ENCODE peak calls at places on chromosomes 13 and 19, in four cellular contexts. G is H9, B is IMR-90, A is H1. R is an unnamed sample.

GRCh38 chr13:88339271-88339741 is 668.1 kb downstream of the SLITRK5 start:
- DNase-seq in A (no peak), G (no peak), B (no peak), R (peak; percentile 9)

GRCh38 chr19:46015080-46015960 is 7.5 kb downstream of the PGLYRP1 start:
- DNase-seq in A (peak; percentile 93), G (peak; percentile 94), B (no peak), R (peak; percentile 82)

GRCh38 chr13:92547256-92547655 is 679.4 kb upstream of the GPC6 start:
- DNase-seq in A (no peak), B (peak; percentile 80), G (no peak), R (no peak)

GRCh38 chr13:45092668-45093067 is 27.6 kb upstream of the GTF2F2 start:
- DNase-seq in B (no peak), G (no peak), A (no peak), R (no peak)

GRCh38 chr19:48639483-48640375 is 2.5 kb upstream of the DBP start:
- DNase-seq in B (no peak), G (no peak), A (no peak), R (no peak)

GRCh38 chr19:5515737-5516136 is 52.0 kb downstream of the TINCR start:
- DNase-seq in B (no peak), A (peak; percentile 60), G (no peak), R (no peak)

GRCh38 chr13:106376411-106377112 is 158.9 kb downstream of the EFNB2 start:
- DNase-seq in A (no peak), B (peak; percentile 95), G (no peak), R (peak; percentile 33)

GRCh38 chr13:113970810-113971470 is 2.9 kb downstream of the C13orf46 start:
- DNase-seq in B (peak; percentile 23), A (no peak), G (no peak), R (peak; percentile 65)

GRCh38 chr13:78241278-78241919 is 322.8 kb upstream of the EDNRB start:
- DNase-seq in B (peak; percentile 11), A (peak; percentile 72), G (peak; percentile 60), R (peak; percentile 61)

GRCh38 chr19:411723-412355 is 2.9 kb upstream of the C2CD4C start:
- DNase-seq in G (no peak), A (peak; percentile 39), B (no peak), R (no peak)

GRCh38 chr13:44048326-44048725 is 168.6 kb downstream of the LACC1 start:
- DNase-seq in G (no peak), A (no peak), B (no peak), R (no peak)

GRCh38 chr13:47929156-47929555 is 71.9 kb downstream of the SUCLA2 start:
- DNase-seq in G (no peak), B (peak; percentile 24), A (no peak), R (no peak)

GRCh38 chr19:6241680-6242079 is 38.1 kb downstream of the MLLT1 start:
- DNase-seq in B (no peak), G (no peak), A (no peak), R (no peak)

GRCh38 chr13:36294061-36294460 is 3.6 kb downstream of the CCDC169 start:
- DNase-seq in A (no peak), G (no peak), B (no peak), R (peak; percentile 19)

GRCh38 chr13:90968510-90968909 is 379.0 kb upstream of the MIR17HG start:
- DNase-seq in G (peak; percentile 48), B (no peak), A (peak; percentile 50), R (peak; percentile 57)

GRCh38 chr19:48897181-48897580 is 1.4 kb downstream of the TULP2 start:
- DNase-seq in A (no peak), B (no peak), G (no peak), R (no peak)

GRCh38 chr19:50330365-50331078 is 1.3 kb upstream of the KCNC3 start:
- DNase-seq in A (peak; percentile 95), G (peak; percentile 96), B (peak; percentile 1), R (peak; percentile 95)

GRCh38 chr13:79141082-79141481 is 265.0 kb downstream of the RBM26 start:
- DNase-seq in B (no peak), A (no peak), G (no peak), R (no peak)

GRCh38 chr13:114099918-114100445 is 32.4 kb downstream of the RASA3 start:
- DNase-seq in A (peak; percentile 73), B (peak; percentile 44), G (peak; percentile 91), R (peak; percentile 92)

GRCh38 chr19:53782698-53783097 is 41.4 kb downstream of the NLRP12 start:
- DNase-seq in B (no peak), A (no peak), G (peak; percentile 62), R (peak; percentile 36)
- H4K5ac ChIP-seq in B (no peak overlapping the region), A (no peak overlapping the region), G (no peak overlapping the region), R (no peak overlapping the region)

GRCh38 chr13:32476892-32477291 is 49.0 kb upstream of the N4BP2L1 start:
- DNase-seq in G (no peak), B (no peak), A (no peak), R (no peak)
- H2BK5ac ChIP-seq in G (no peak overlapping the region), B (no peak overlapping the region), A (no peak overlapping the region), R (no peak overlapping the region)

DNA sequence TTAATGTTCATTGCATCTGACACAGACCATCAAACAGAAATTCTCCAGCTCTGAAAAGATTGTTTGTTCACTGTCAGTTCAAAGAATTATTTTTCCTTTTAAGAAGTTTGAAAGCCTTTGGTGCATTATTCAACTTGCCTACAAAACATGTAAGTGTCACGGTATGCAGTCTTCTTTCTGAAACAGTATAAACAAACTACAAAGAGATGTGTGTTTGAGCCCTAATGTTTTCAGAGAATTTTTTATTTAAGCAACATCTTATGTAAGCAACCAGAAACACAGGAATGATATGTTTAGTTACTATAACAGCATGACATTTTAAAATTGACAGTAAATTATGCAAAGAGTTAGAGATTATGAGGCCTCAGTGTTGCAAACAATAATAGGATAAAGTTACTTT is 125.4 kb downstream of the FGF14 start:
- DNase-seq in A (no peak), B (peak; percentile 16), G (no peak), R (no peak)
- H3K56ac ChIP-seq in A (no peak overlapping the region), B (no peak overlapping the region), G (no peak overlapping the region), R (no peak overlapping the region)

DNA sequence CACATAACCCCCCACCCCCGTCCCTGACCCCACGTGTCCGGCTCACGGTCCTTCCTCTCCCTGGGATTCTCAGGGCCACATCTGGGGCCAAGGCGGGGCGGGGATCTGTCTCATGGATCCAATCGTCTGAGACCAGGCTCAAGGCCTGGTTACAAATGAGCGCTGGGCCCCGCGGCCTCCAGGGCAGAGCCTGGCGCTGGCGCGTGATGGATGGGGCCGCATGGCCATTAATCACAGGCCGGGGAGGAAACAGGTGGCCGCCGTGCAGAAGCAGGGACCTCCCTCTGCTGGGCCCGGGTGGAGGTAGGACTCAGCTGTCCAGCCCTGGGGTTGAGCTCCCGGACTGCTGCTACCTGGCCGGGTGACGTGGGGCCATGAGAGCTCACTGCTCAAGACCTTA is 5.8 kb upstream of the TLE5 start:
- DNase-seq in G (no peak), B (no peak), A (no peak), R (no peak)
- H4K5ac ChIP-seq in G (no peak overlapping the region), B (no peak overlapping the region), A (no peak overlapping the region), R (no peak overlapping the region)

GRCh38 chr19:47228168-47228936 is 2.6 kb downstream of the BBC3 start:
- DNase-seq in G (peak; percentile 73), B (peak; percentile 17), A (peak; percentile 72), R (peak; percentile 71)

GRCh38 chr19:47228937-47229673 is 1.9 kb downstream of the BBC3 start:
- DNase-seq in A (no peak), G (no peak), B (peak; percentile 61), R (peak; percentile 43)

GRCh38 chr19:47225746-47226425 is 5.1 kb downstream of the BBC3 start:
- DNase-seq in G (peak; percentile 88), A (peak; percentile 91), B (peak; percentile 84), R (peak; percentile 94)

GRCh38 chr19:47226426-47227346 is 4.3 kb downstream of the BBC3 start:
- DNase-seq in G (peak; percentile 75), B (peak; percentile 67), A (peak; percentile 69), R (peak; percentile 89)

GRCh38 chr19:47227347-47228167 is 3.4 kb downstream of the BBC3 start:
- DNase-seq in B (peak; percentile 94), G (peak; percentile 99), A (peak; percentile 94), R (peak; percentile 100)
- H2BK5ac ChIP-seq in B (peak overlapping the region; percentile 90), G (no peak overlapping the region), A (peak overlapping the region; percentile 96), R (peak overlapping the region; percentile 85)

GRCh38 chr13:108927615-108928014 is 298.2 kb downstream of the MYO16 start:
- DNase-seq in G (no peak), B (no peak), A (no peak), R (no peak)
- H3K56ac ChIP-seq in G (no peak overlapping the region), B (no peak overlapping the region), A (no peak overlapping the region), R (no peak overlapping the region)